ENCODE peak calls at places on chromosomes 12 and 14, in four cellular contexts. G is endothelial cell of umbilical vein, R is IMR-90, F is astrocyte. K is an unnamed sample.

GRCh38 chr14:75379930-75380270 is 47.9 kb upstream of the JDP2 start:
- DNase-seq in G (no peak), R (no peak), F (no peak), K (no peak)

GRCh38 chr12:1660304-1661187 is 30.3 kb upstream of the ADIPOR2 start:
- DNase-seq in G (peak), R (no peak), F (no peak), K (peak)

GRCh38 chr14:34128665-34129064 is 177.8 kb upstream of the EGLN3 start:
- DNase-seq in G (no peak), R (no peak), F (no peak), K (no peak)

GRCh38 chr14:59483360-59483759 is 848 bp downstream of the L3HYPDH start:
- DNase-seq in G (no peak), R (peak), F (peak), K (peak)

GRCh38 chr12:95548056-95548538 is 3.2 kb downstream of the USP44 start:
- DNase-seq in G (peak), R (no peak), F (peak), K (no peak)

GRCh38 chr14:37712976-37713431 is 117.6 kb downstream of the TTC6 start:
- DNase-seq in G (no peak), R (no peak), F (no peak), K (no peak)

GRCh38 chr14:36316131-36316530 is 4.3 kb downstream of the MBIP start:
- DNase-seq in G (no peak), R (no peak), F (no peak), K (no peak)

GRCh38 chr14:21098134-21098891 is at the start of gene ZNF219:
- DNase-seq in G (peak), R (peak), F (peak), K (peak)

GRCh38 chr12:20342111-20342510 is 26.2 kb upstream of the PDE3A start:
- DNase-seq in G (no peak), R (peak), F (peak), K (no peak)

GRCh38 chr12:66636771-66637170 is 42.1 kb downstream of the GRIP1 start:
- DNase-seq in G (no peak), R (no peak), F (no peak), K (no peak)

GRCh38 chr12:124210991-124211577 is 83.8 kb upstream of the RFLNA start:
- DNase-seq in G (no peak), R (no peak), F (no peak), K (no peak)

GRCh38 chr12:124214574-124214973 is 80.3 kb upstream of the RFLNA start:
- DNase-seq in G (no peak), R (no peak), F (no peak), K (no peak)

GRCh38 chr12:124211753-124212152 is 83.1 kb upstream of the RFLNA start:
- DNase-seq in G (no peak), R (no peak), F (no peak), K (no peak)

GRCh38 chr12:124217508-124217981 is 77.3 kb upstream of the RFLNA start:
- DNase-seq in G (no peak), R (no peak), F (peak), K (no peak)

GRCh38 chr12:124213606-124214347 is 81.1 kb upstream of the RFLNA start:
- DNase-seq in G (no peak), R (no peak), F (peak), K (no peak)
- H2AFZ ChIP-seq in G (no peak), R (no peak), F (no peak), K (no peak)

GRCh38 chr12:39682689-39683477 is 63.3 kb upstream of the ABCD2 start:
- DNase-seq in G (no peak), R (no peak), F (no peak), K (no peak)
- H2AFZ ChIP-seq in G (no peak), R (no peak), F (no peak), K (no peak)

DNA sequence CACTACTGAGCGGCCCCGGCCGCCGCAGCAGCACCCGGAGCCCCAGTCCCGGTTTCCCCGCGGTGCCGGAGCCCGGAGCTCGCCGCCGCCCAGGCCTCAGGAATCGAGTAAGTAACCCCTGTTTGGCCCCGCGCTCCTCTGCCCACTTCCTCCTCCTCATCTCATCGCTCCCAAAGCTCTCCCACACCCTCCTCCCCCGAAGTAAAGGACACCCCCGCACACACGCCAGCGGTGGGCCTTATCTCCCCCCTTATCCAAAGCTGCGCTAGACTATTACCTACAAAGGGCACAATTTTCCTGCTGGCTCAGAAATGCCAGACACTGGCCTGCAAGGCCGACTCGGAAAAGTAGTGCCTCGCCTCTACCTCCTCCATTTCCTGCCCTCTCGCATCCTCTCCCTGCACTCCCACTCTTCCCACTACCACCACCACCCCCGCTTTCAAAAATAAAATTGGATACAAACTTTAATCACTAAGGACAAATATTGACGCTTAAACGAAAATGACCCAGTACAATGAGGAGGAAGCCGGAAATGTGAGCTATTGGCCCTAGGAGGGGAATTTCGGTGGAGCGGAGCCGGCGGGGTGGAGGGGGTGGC is 581 bp upstream of the FOXG1 start:
- DNase-seq in G (no peak), R (no peak), F (no peak), K (no peak)
- H2AFZ ChIP-seq in G (peak), R (peak), F (peak), K (no peak)

DNA sequence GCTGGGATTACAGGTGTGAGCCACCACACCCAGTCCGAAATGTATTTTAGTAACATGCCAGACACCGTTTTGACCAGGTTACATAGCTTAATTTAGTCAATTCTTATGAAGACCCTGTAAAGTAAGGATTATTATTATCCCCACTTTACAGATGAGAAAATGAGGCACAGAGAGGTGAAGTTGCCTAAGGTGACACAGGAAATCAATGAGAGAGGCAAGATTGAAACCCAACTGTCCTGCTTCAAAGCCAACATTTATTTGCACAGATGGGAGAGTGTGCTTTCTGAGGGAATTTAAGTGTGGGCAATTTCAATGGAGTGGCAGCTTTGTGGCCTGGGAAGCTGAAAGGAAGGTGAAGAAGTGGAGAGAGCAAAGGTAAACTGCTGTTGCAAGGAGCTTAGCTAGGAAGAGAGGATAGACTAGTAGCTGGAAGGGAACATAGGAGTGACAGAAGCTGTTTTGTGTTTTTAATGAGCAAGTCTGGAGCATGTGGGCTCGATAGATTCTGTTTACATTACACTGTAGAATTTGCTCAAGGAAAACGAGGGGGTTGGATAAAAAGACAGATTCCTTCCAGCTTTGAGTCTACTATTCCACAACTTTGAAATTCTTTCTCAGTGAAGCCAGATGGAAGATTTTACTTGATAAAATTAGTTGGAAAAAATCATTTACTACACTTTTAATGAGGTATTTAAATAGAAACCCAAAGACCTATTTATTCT is 19.2 kb upstream of the EPS8 start:
- DNase-seq in G (peak), R (peak), F (peak), K (peak)
- H2AFZ ChIP-seq in G (peak), R (peak), F (peak), K (no peak)

GRCh38 chr12:102735104-102735503 is 181.9 kb downstream of the PAH start:
- DNase-seq in G (no peak), R (no peak), F (no peak), K (no peak)
- H2AFZ ChIP-seq in G (no peak), R (no peak), F (no peak), K (no peak)

GRCh38 chr12:55746913-55747231 is 4.0 kb downstream of the GDF11 start:
- DNase-seq in G (no peak), R (no peak), F (no peak), K (no peak)

GRCh38 chr12:55746147-55746912 is 3.4 kb downstream of the GDF11 start:
- DNase-seq in G (no peak), R (no peak), F (peak), K (no peak)

GRCh38 chr12:55743131-55743921 is 404 bp downstream of the GDF11 start:
- DNase-seq in G (peak), R (peak), F (peak), K (peak)

GRCh38 chr12:55743967-55744931 is 1.3 kb downstream of the GDF11 start:
- DNase-seq in G (peak), R (no peak), F (no peak), K (no peak)

DNA sequence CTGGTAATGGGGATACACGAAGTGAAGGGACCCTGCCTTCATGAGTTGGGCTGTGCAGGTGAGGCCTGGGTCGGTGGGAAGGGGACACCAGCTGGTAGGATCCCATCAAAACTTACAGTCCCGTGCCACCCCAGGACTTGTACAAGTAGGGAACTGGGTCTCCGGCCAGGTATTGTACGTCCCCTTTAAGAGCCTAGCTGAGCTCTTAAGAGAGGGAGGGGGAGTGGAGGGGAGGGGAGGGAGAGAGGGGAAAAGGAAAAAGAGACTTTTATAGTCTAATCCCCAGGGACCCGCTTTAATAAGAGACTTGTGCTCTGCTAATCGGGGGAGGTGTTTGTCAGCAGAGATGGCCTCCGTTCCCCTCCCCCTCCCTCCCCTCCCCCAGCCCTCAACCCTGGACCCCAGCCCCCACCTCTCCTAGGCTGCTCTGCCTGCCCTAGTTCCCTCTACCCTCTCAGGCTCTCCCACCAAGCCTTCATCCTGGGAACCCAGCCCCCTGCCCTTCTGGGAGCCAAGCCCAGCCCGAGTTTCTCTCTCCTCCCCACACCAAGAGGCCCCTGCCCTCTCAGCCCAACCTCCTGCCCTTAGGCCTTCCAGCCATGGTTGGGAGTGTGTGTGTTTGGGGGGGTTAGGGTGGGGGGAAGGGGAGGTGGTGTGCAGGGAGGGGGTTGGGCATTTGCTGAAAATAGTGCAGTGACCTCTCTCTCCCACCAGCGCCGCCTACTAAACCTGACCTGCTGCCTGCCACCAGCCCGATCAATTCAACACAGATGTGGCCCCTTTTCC is 2.6 kb downstream of the GDF11 start:
- DNase-seq in G (no peak), R (no peak), F (no peak), K (peak)
- H2AFZ ChIP-seq in G (no peak), R (no peak), F (no peak), K (no peak)

K was measured in fibroblast of lung.